ENCODE peak calls at places on chromosomes 7 and 10, in eight cellular contexts. D, R, W, L, B, I, J and E are unnamed samples.
A peak's percentile ranks its signal among the peaks of the same experiment; 100 is the strongest.

GRCh38 chr10:46253076-46254006 is 33.5 kb upstream of the ANTXRL start:
- DNase-seq in R (no peak), B (no peak), D (no peak), L (no peak), W (no peak), I (no peak), J (no peak), E (no peak)

GRCh38 chr10:61399386-61399785 is 53.8 kb downstream of the TMEM26 start:
- DNase-seq in L (no peak), I (no peak), D (peak; percentile 51), B (no peak), J (no peak), R (no peak), W (peak; percentile 53), E (no peak)

GRCh38 chr10:121696854-121697253 is 98.6 kb upstream of the FGFR2 start:
- DNase-seq in D (no peak), I (no peak), B (peak; percentile 49), L (peak; percentile 7), W (no peak), J (no peak), R (peak; percentile 59), E (no peak)

GRCh38 chr7:75055830-75056431 is 17.7 kb downstream of the RCC1L start:
- DNase-seq in D (peak; percentile 27), I (peak; percentile 12), B (no peak), W (peak; percentile 40), R (no peak), J (no peak), L (peak; percentile 69), E (no peak)

GRCh38 chr7:155506854-155507337 is 39.5 kb downstream of the CNPY1 start:
- DNase-seq in D (no peak), I (peak; percentile 3), J (no peak), L (no peak), R (no peak), W (peak; percentile 16), B (no peak), E (no peak)

GRCh38 chr10:93215312-93215711 is 141.6 kb downstream of the CYP26A1 start:
- DNase-seq in L (no peak), J (no peak), D (no peak), W (no peak), R (no peak), B (no peak), I (no peak), E (no peak)

GRCh38 chr10:86315543-86315942 is 51.1 kb downstream of the GRID1 start:
- DNase-seq in R (no peak), J (no peak), I (no peak), L (no peak), D (no peak), B (no peak), W (no peak), E (peak; percentile 13)

GRCh38 chr7:100965723-100966541 is 3.4 kb upstream of the MUC12 start:
- DNase-seq in L (peak; percentile 49), J (peak; percentile 97), W (no peak), I (peak; percentile 46), R (peak; percentile 89), D (peak; percentile 24), B (peak; percentile 91), E (peak; percentile 97)

GRCh38 chr10:85791846-85792532 is 574.6 kb downstream of the GRID1 start:
- DNase-seq in L (no peak), B (no peak), D (peak; percentile 1), J (no peak), R (no peak), W (no peak), I (no peak), E (peak; percentile 51)

GRCh38 chr10:81532403-81532802 is 342.6 kb upstream of the NRG3 start:
- DNase-seq in B (no peak), J (no peak), I (no peak), W (no peak), D (no peak), L (no peak), R (no peak), E (no peak)

GRCh38 chr7:93205046-93205445 is 21.2 kb downstream of the HEPACAM2 start:
- DNase-seq in B (no peak), R (no peak), I (no peak), J (no peak), D (no peak), W (no peak), L (no peak), E (no peak)

GRCh38 chr7:27546610-27547009 is 116.1 kb downstream of the HIBADH start:
- DNase-seq in W (no peak), I (no peak), R (no peak), D (no peak), L (no peak), J (no peak), B (no peak), E (no peak)

GRCh38 chr10:6151087-6151977 is 51.4 kb upstream of the PFKFB3 start:
- DNase-seq in I (peak; percentile 57), B (peak; percentile 57), W (peak; percentile 69), L (peak; percentile 83), J (peak; percentile 30), R (peak; percentile 30), D (peak; percentile 69), E (no peak)
- TF ChIP-seq CTCF in I (peak; percentile 78), B (peak; percentile 52), W (peak; percentile 65), L (peak; percentile 78), J (peak; percentile 67), R (peak; percentile 65), D (peak; percentile 83), E (peak; percentile 84)

DNA sequence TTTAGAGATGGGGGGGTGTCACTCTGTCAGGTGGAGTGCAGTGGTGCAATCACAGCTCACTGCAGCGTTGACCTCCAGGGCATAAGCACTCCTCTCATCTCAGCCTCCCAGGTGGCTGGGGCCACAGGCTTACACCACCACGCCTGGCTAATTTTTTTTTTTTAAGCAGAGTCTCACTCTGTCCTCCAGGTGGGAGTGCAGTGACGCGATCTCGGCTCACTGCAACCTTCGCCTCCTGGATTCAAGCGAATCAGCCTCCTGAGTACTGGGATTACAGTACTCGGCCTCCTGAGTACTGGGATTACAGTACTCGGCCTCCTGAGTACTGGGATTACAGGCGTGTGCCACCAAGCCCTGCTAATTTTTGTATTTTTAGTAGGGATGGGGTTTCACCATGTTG is 23.6 kb upstream of the PPIA start:
- DNase-seq in B (no peak), L (no peak), I (no peak), R (no peak), D (no peak), W (no peak), J (no peak), E (no peak)
- TF ChIP-seq CTCF in B (no peak), L (no peak), I (no peak), R (peak; percentile 2), D (no peak), W (no peak), J (no peak), E (peak; percentile 19)

DNA sequence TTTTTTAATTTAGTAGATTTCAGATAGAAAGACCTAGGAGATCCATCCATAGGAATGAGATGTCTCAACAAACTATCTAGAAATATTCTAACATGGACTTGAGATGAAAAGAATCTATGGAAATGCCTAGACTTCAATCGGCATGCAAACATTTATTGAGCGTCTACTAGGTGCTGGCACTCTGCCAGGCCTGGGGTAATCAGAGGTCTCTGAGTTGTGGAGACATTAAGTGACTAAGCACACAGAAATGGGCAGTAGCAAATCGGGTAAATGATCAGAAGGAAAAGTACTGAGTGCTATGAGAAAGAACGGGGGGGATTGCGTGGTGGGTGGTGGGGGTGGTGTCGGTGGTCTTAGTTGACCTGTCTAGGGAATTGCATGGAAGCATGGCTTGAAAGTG is 466.6 kb downstream of the GALNT17 start:
- DNase-seq in D (no peak), R (no peak), L (no peak), B (no peak), J (no peak), W (no peak), I (no peak), E (no peak)
- TF ChIP-seq CTCF in D (no peak), R (no peak), L (no peak), B (no peak), J (no peak), W (no peak), I (no peak), E (no peak)

DNA sequence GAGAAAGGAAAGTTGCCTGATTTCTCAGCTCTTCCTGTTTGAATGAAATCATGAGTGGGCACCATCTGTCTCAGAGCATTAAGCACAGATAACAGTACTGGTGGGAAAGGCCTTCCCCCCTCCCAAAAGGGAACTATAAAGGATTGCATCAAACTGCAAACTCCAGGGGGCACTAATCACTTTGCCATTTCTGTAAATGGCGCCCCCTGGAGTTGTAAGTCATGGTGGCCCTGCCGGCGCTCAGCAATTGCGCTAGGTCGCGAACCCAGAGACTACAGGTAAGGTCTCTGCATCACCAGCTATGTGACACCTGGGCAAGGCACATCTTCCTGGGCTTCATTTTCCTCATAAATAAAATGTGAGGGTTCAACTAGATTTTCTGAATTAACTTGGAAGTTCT is 11.1 kb downstream of the LRRC4 start:
- DNase-seq in R (peak; percentile 39), D (no peak), I (no peak), W (no peak), L (no peak), J (no peak), B (no peak), E (no peak)
- TF ChIP-seq CTCF in R (peak; percentile 62), D (peak; percentile 23), I (peak; percentile 7), W (peak; percentile 45), L (peak; percentile 12), J (peak; percentile 32), B (no peak), E (peak; percentile 61)